ENCODE peak calls at places on chromosomes 6 and 20, in six cellular contexts. V, I, F, N, J and A are unnamed samples.

GRCh38 chr6:52352239-52353008 is 9.5 kb upstream of the PAQR8 start:
- DNase-seq in V (peak), I (no peak), F (peak), N (peak), J (peak), A (peak)

GRCh38 chr6:150874184-150874583 is 8.7 kb downstream of the MTHFD1L start:
- DNase-seq in V (no peak), I (no peak), F (no peak), N (no peak), J (no peak), A (no peak)

GRCh38 chr20:25541676-25542075 is 43.7 kb downstream of the NINL start:
- DNase-seq in V (no peak), I (no peak), F (no peak), N (peak), J (no peak), A (no peak)

GRCh38 chr6:10759884-10760329 is 12.3 kb downstream of the TMEM14B start:
- DNase-seq in V (no peak), I (no peak), F (peak), N (peak), J (no peak), A (peak)

GRCh38 chr6:54192993-54193392 is 81.8 kb downstream of the MLIP start:
- DNase-seq in V (no peak), I (no peak), F (no peak), N (no peak), J (no peak), A (peak)

GRCh38 chr20:52577696-52578095 is 386.1 kb upstream of the ZFP64 start:
- DNase-seq in V (no peak), I (no peak), F (no peak), N (no peak), J (no peak), A (no peak)

GRCh38 chr6:133512410-133513016 is 271.4 kb downstream of the EYA4 start:
- DNase-seq in V (peak), I (peak), F (peak), N (peak), J (peak), A (peak)

GRCh38 chr6:93182933-93183479 is 236.4 kb downstream of the EPHA7 start:
- DNase-seq in V (no peak), I (no peak), F (no peak), N (no peak), J (no peak), A (no peak)

GRCh38 chr20:32574296-32575226 is 10.6 kb downstream of the NOL4L start:
- DNase-seq in V (no peak), I (no peak), F (peak), N (peak), J (peak), A (peak)

GRCh38 chr6:62746161-62746560 is 460.1 kb upstream of the KHDRBS2 start:
- DNase-seq in V (no peak), I (no peak), F (no peak), N (no peak), J (no peak), A (no peak)

GRCh38 chr6:20916081-20916480 is 381.8 kb downstream of the CDKAL1 start:
- DNase-seq in V (no peak), I (no peak), F (no peak), N (peak), J (peak), A (no peak)

GRCh38 chr6:129490551-129491245 is 219.3 kb downstream of the ARHGAP18 start:
- DNase-seq in V (no peak), I (peak), F (peak), N (peak), J (peak), A (peak)

GRCh38 chr6:152954443-152954842 is 28.4 kb downstream of the FBXO5 start:
- DNase-seq in V (no peak), I (no peak), F (no peak), N (no peak), J (no peak), A (no peak)

GRCh38 chr6:38935051-38935450 is 113.5 kb upstream of the GLP1R start:
- DNase-seq in V (no peak), I (no peak), F (no peak), N (peak), J (no peak), A (no peak)

GRCh38 chr6:8195714-8196104 is 93.4 kb upstream of the EEF1E1 start:
- DNase-seq in V (no peak), I (no peak), F (no peak), N (no peak), J (no peak), A (no peak)

GRCh38 chr20:58880994-58881752 is 28.7 kb downstream of the GNAS start:
- DNase-seq in V (no peak), I (no peak), F (no peak), N (no peak), J (no peak), A (no peak)

GRCh38 chr6:1162367-1163275 is 149.3 kb upstream of the FOXQ1 start:
- DNase-seq in V (no peak), I (no peak), F (peak), N (no peak), J (no peak), A (no peak)

GRCh38 chr20:39778431-39778830 is 816.3 kb downstream of the DHX35 start:
- DNase-seq in V (no peak), I (no peak), F (no peak), N (no peak), J (no peak), A (no peak)

GRCh38 chr6:69820438-69820837 is 23.6 kb upstream of the LMBRD1 start:
- DNase-seq in V (no peak), I (no peak), F (no peak), N (no peak), J (no peak), A (no peak)

GRCh38 chr6:16060039-16060438 is 68.8 kb upstream of the MYLIP start:
- DNase-seq in V (no peak), I (peak), F (no peak), N (no peak), J (no peak), A (no peak)

GRCh38 chr6:84618046-84618752 is 146.2 kb downstream of the TBX18 start:
- DNase-seq in V (no peak), I (no peak), F (no peak), N (peak), J (peak), A (peak)

GRCh38 chr20:18754030-18754659 is 59.4 kb upstream of the SCP2D1 start:
- DNase-seq in V (no peak), I (no peak), F (no peak), N (no peak), J (no peak), A (no peak)

GRCh38 chr6:72206606-72207005 is 320.3 kb downstream of the RIMS1 start:
- DNase-seq in V (no peak), I (no peak), F (no peak), N (no peak), J (no peak), A (no peak)

GRCh38 chr20:62524486-62524885 is 48.7 kb upstream of the GATA5 start:
- DNase-seq in V (no peak), I (no peak), F (peak), N (peak), J (no peak), A (no peak)

GRCh38 chr6:118382126-118382525 is 166.0 kb upstream of the PLN start:
- DNase-seq in V (no peak), I (no peak), F (no peak), N (no peak), J (no peak), A (no peak)

GRCh38 chr6:46484081-46484820 is 7.0 kb downstream of the RCAN2 start:
- DNase-seq in V (no peak), I (no peak), F (no peak), N (no peak), J (no peak), A (no peak)

GRCh38 chr6:38909020-38909730 is 139.4 kb upstream of the GLP1R start:
- DNase-seq in V (peak), I (no peak), F (peak), N (no peak), J (no peak), A (no peak)

GRCh38 chr6:1201547-1202200 is 110.2 kb upstream of the FOXQ1 start:
- DNase-seq in V (no peak), I (no peak), F (no peak), N (no peak), J (no peak), A (no peak)

DNA sequence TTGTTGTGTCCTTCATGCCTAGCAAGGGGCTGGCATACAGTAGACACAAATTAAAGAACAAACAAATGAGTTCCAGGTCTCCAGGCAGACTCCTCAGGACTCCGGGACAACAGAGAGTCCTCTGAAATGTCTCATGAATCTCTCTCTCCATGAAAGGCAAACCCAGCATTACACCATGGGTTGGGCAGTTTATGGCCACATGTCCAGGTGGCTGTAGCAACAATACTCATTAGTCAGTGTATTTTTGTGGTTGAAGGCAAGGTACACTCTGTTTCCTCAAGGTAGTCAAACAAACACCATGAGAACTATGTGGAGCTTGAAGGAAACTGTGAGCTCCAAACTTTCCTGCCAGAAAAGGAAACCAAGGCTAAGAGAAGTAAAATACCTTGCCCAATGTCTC is 62.2 kb downstream of the KCNB1 start:
- DNase-seq in V (no peak), I (no peak), F (peak), N (no peak), J (no peak), A (no peak)
- H3K4me3 ChIP-seq in V (no peak), I (no peak), F (no peak), N (no peak), J (no peak), A (no peak)

GRCh38 chr6:99152345-99152643 is 197.2 kb downstream of the FAXC start:
- DNase-seq in V (no peak), I (no peak), F (no peak), N (no peak), J (no peak), A (no peak)
- TF ChIP-seq CTCF in V (no peak), I (peak), F (no peak), N (no peak), J (no peak), A (no peak)

GRCh38 chr6:149211046-149211571 is 106.4 kb upstream of the TAB2 start:
- DNase-seq in V (no peak), I (peak), F (no peak), N (peak), J (no peak), A (no peak)
- H3K4me3 ChIP-seq in V (no peak), I (no peak), F (no peak), N (no peak), J (no peak), A (no peak)

GRCh38 chr20:14193885-14194284 is 143.5 kb downstream of the FLRT3 start:
- DNase-seq in V (no peak), I (no peak), F (no peak), N (peak), J (no peak), A (no peak)
- TF ChIP-seq CTCF in V (no peak), I (no peak), F (no peak), N (peak), J (no peak), A (peak)